ENCODE peak calls at places on chromosomes 2 and 18, in seven cellular contexts. One of them, this sample, is unnamed.
A peak's percentile ranks its signal among the peaks of the same experiment; 100 is the strongest.

GRCh38 chr2:148603562-148603920 is 41.0 kb upstream of the EPC2 start:
- DNase-seq in K562: no peak
- DNase-seq in Panc1: no peak
- DNase-seq in MG63: no peak
- DNase-seq in esophagus muscularis mucosa: no peak
- DNase-seq in tibial artery: no peak
- DNase-seq in sigmoid colon: no peak
- DNase-seq in this sample: no peak

GRCh38 chr2:153595939-153596338 is 117.4 kb upstream of the RPRM start:
- DNase-seq in K562: no peak
- DNase-seq in Panc1: peak; percentile 2
- DNase-seq in MG63: peak; percentile 34
- DNase-seq in esophagus muscularis mucosa: no peak
- DNase-seq in tibial artery: no peak
- DNase-seq in sigmoid colon: no peak
- DNase-seq in this sample: no peak

GRCh38 chr2:237627463-237628321 is at the start of gene LRRFIP1:
- DNase-seq in K562: no peak
- DNase-seq in Panc1: no peak
- DNase-seq in MG63: peak; percentile 39
- DNase-seq in esophagus muscularis mucosa: no peak
- DNase-seq in tibial artery: no peak
- DNase-seq in sigmoid colon: peak; percentile 72
- DNase-seq in this sample: no peak

GRCh38 chr18:32470136-32470712 is 458 bp downstream of the GAREM1 start:
- DNase-seq in K562: peak; percentile 17
- DNase-seq in Panc1: no peak
- DNase-seq in MG63: peak; percentile 25
- DNase-seq in esophagus muscularis mucosa: no peak
- DNase-seq in tibial artery: peak; percentile 32
- DNase-seq in sigmoid colon: peak; percentile 79
- DNase-seq in this sample: no peak

GRCh38 chr2:219630770-219631405 is 3.5 kb downstream of the SLC4A3 start:
- DNase-seq in K562: no peak
- DNase-seq in Panc1: no peak
- DNase-seq in MG63: no peak
- DNase-seq in esophagus muscularis mucosa: no peak
- DNase-seq in tibial artery: no peak
- DNase-seq in sigmoid colon: peak; percentile 61
- DNase-seq in this sample: no peak

GRCh38 chr18:79942786-79943607 is 8.5 kb downstream of the SLC66A2 start:
- DNase-seq in K562: peak; percentile 16
- DNase-seq in Panc1: no peak
- DNase-seq in MG63: no peak
- DNase-seq in esophagus muscularis mucosa: no peak
- DNase-seq in tibial artery: no peak
- DNase-seq in sigmoid colon: peak; percentile 52
- DNase-seq in this sample: no peak

GRCh38 chr2:8481463-8482009 is 200.3 kb upstream of the ID2 start:
- DNase-seq in K562: no peak
- DNase-seq in Panc1: no peak
- DNase-seq in MG63: no peak
- DNase-seq in esophagus muscularis mucosa: no peak
- DNase-seq in tibial artery: no peak
- DNase-seq in sigmoid colon: no peak
- DNase-seq in this sample: no peak

GRCh38 chr2:198874502-198874858 is 583.3 kb downstream of the SATB2 start:
- DNase-seq in K562: no peak
- DNase-seq in Panc1: no peak
- DNase-seq in MG63: no peak
- DNase-seq in esophagus muscularis mucosa: no peak
- DNase-seq in tibial artery: no peak
- DNase-seq in sigmoid colon: no peak
- DNase-seq in this sample: no peak

GRCh38 chr2:160582481-160583161 is 89.0 kb upstream of the RBMS1 start:
- DNase-seq in K562: no peak
- DNase-seq in Panc1: no peak
- DNase-seq in MG63: peak; percentile 47
- DNase-seq in esophagus muscularis mucosa: no peak
- DNase-seq in tibial artery: no peak
- DNase-seq in sigmoid colon: no peak
- DNase-seq in this sample: peak; percentile 40

GRCh38 chr2:8565399-8566154 is 116.3 kb upstream of the ID2 start:
- DNase-seq in K562: no peak
- DNase-seq in Panc1: no peak
- DNase-seq in MG63: no peak
- DNase-seq in esophagus muscularis mucosa: no peak
- DNase-seq in tibial artery: no peak
- DNase-seq in sigmoid colon: peak; percentile 37
- DNase-seq in this sample: no peak

GRCh38 chr18:49898421-49898820 is 85.1 kb upstream of the ACAA2 start:
- DNase-seq in K562: peak; percentile 64
- DNase-seq in Panc1: no peak
- DNase-seq in MG63: peak; percentile 30
- DNase-seq in esophagus muscularis mucosa: no peak
- DNase-seq in tibial artery: peak; percentile 36
- DNase-seq in sigmoid colon: no peak
- DNase-seq in this sample: peak; percentile 30

GRCh38 chr18:11668441-11669169 is 20.5 kb upstream of the GNAL start:
- DNase-seq in K562: no peak
- DNase-seq in Panc1: no peak
- DNase-seq in MG63: no peak
- DNase-seq in esophagus muscularis mucosa: no peak
- DNase-seq in tibial artery: no peak
- DNase-seq in sigmoid colon: no peak
- DNase-seq in this sample: no peak

GRCh38 chr18:23067236-23067635 is 68.0 kb upstream of the CABLES1 start:
- DNase-seq in K562: no peak
- DNase-seq in Panc1: no peak
- DNase-seq in MG63: peak; percentile 26
- DNase-seq in esophagus muscularis mucosa: no peak
- DNase-seq in tibial artery: no peak
- DNase-seq in sigmoid colon: no peak
- DNase-seq in this sample: no peak

GRCh38 chr2:102297891-102298290 is 13.5 kb upstream of the IL1RL1 start:
- DNase-seq in K562: no peak
- DNase-seq in Panc1: no peak
- DNase-seq in MG63: no peak
- DNase-seq in esophagus muscularis mucosa: no peak
- DNase-seq in tibial artery: no peak
- DNase-seq in sigmoid colon: no peak
- DNase-seq in this sample: no peak

GRCh38 chr2:190043441-190043840 is 19.1 kb downstream of the MSTN start:
- DNase-seq in K562: no peak
- DNase-seq in Panc1: no peak
- DNase-seq in MG63: no peak
- DNase-seq in esophagus muscularis mucosa: no peak
- DNase-seq in tibial artery: no peak
- DNase-seq in sigmoid colon: no peak
- DNase-seq in this sample: no peak

GRCh38 chr2:4190548-4190947 is 487.2 kb downstream of the DCDC2C start:
- DNase-seq in K562: no peak
- DNase-seq in Panc1: no peak
- DNase-seq in MG63: no peak
- DNase-seq in esophagus muscularis mucosa: no peak
- DNase-seq in tibial artery: no peak
- DNase-seq in sigmoid colon: no peak
- DNase-seq in this sample: no peak

GRCh38 chr2:11822746-11823411 is 76.4 kb downstream of the LPIN1 start:
- DNase-seq in K562: no peak
- DNase-seq in Panc1: no peak
- DNase-seq in MG63: no peak
- DNase-seq in esophagus muscularis mucosa: no peak
- DNase-seq in tibial artery: no peak
- DNase-seq in sigmoid colon: no peak
- DNase-seq in this sample: no peak

GRCh38 chr2:16908671-16909070 is 243.0 kb upstream of the CYRIA start:
- DNase-seq in K562: no peak
- DNase-seq in Panc1: no peak
- DNase-seq in MG63: no peak
- DNase-seq in esophagus muscularis mucosa: no peak
- DNase-seq in tibial artery: no peak
- DNase-seq in sigmoid colon: no peak
- DNase-seq in this sample: no peak

GRCh38 chr2:178448968-178449661 is 1.9 kb downstream of the PRKRA start:
- DNase-seq in K562: no peak
- DNase-seq in Panc1: no peak
- DNase-seq in MG63: no peak
- DNase-seq in esophagus muscularis mucosa: no peak
- DNase-seq in tibial artery: no peak
- DNase-seq in sigmoid colon: no peak
- DNase-seq in this sample: no peak
- H3K4me3 ChIP-seq in K562: peak overlapping the region; percentile 90
- H3K4me3 ChIP-seq in Panc1: no peak overlapping the region
- H3K4me3 ChIP-seq in MG63: peak overlapping the region; percentile 99
- H3K4me3 ChIP-seq in esophagus muscularis mucosa: peak overlapping the region; percentile 83
- H3K4me3 ChIP-seq in tibial artery: peak overlapping the region; percentile 94
- H3K4me3 ChIP-seq in sigmoid colon: no peak overlapping the region
- H3K4me3 ChIP-seq in this sample: peak overlapping the region; percentile 83

GRCh38 chr2:202037086-202037485 is 3.4 kb downstream of the FZD7 start:
- DNase-seq in K562: no peak
- DNase-seq in Panc1: no peak
- DNase-seq in MG63: no peak
- DNase-seq in esophagus muscularis mucosa: no peak
- DNase-seq in tibial artery: no peak
- DNase-seq in sigmoid colon: peak; percentile 77
- DNase-seq in this sample: no peak

GRCh38 chr2:202035089-202035940 is 1.7 kb downstream of the FZD7 start:
- DNase-seq in K562: no peak
- DNase-seq in Panc1: no peak
- DNase-seq in MG63: peak; percentile 65
- DNase-seq in esophagus muscularis mucosa: no peak
- DNase-seq in tibial artery: peak; percentile 71
- DNase-seq in sigmoid colon: peak; percentile 91
- DNase-seq in this sample: no peak

GRCh38 chr2:202034249-202035088 is 814 bp downstream of the FZD7 start:
- DNase-seq in K562: peak; percentile 30
- DNase-seq in Panc1: no peak
- DNase-seq in MG63: peak; percentile 48
- DNase-seq in esophagus muscularis mucosa: no peak
- DNase-seq in tibial artery: peak; percentile 27
- DNase-seq in sigmoid colon: peak; percentile 69
- DNase-seq in this sample: no peak

GRCh38 chr2:202036601-202037037 is 3.0 kb downstream of the FZD7 start:
- DNase-seq in K562: peak; percentile 12
- DNase-seq in Panc1: no peak
- DNase-seq in MG63: peak; percentile 52
- DNase-seq in esophagus muscularis mucosa: no peak
- DNase-seq in tibial artery: no peak
- DNase-seq in sigmoid colon: peak; percentile 75
- DNase-seq in this sample: no peak

DNA sequence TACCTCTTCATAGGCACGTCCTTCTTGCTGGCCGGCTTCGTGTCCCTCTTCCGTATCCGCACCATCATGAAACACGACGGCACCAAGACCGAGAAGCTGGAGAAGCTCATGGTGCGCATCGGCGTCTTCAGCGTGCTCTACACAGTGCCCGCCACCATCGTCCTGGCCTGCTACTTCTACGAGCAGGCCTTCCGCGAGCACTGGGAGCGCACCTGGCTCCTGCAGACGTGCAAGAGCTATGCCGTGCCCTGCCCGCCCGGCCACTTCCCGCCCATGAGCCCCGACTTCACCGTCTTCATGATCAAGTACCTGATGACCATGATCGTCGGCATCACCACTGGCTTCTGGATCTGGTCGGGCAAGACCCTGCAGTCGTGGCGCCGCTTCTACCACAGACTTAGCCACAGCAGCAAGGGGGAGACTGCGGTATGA is 2.3 kb downstream of the FZD7 start:
- DNase-seq in K562: no peak
- DNase-seq in Panc1: no peak
- DNase-seq in MG63: peak; percentile 3
- DNase-seq in esophagus muscularis mucosa: no peak
- DNase-seq in tibial artery: peak; percentile 21
- DNase-seq in sigmoid colon: peak; percentile 77
- DNase-seq in this sample: no peak
- H3K4me3 ChIP-seq in K562: no peak overlapping the region
- H3K4me3 ChIP-seq in Panc1: no peak overlapping the region
- H3K4me3 ChIP-seq in MG63: peak overlapping the region; percentile 61
- H3K4me3 ChIP-seq in esophagus muscularis mucosa: peak overlapping the region; percentile 70
- H3K4me3 ChIP-seq in tibial artery: peak overlapping the region; percentile 81
- H3K4me3 ChIP-seq in sigmoid colon: peak overlapping the region; percentile 84
- H3K4me3 ChIP-seq in this sample: peak overlapping the region; percentile 69

DNA sequence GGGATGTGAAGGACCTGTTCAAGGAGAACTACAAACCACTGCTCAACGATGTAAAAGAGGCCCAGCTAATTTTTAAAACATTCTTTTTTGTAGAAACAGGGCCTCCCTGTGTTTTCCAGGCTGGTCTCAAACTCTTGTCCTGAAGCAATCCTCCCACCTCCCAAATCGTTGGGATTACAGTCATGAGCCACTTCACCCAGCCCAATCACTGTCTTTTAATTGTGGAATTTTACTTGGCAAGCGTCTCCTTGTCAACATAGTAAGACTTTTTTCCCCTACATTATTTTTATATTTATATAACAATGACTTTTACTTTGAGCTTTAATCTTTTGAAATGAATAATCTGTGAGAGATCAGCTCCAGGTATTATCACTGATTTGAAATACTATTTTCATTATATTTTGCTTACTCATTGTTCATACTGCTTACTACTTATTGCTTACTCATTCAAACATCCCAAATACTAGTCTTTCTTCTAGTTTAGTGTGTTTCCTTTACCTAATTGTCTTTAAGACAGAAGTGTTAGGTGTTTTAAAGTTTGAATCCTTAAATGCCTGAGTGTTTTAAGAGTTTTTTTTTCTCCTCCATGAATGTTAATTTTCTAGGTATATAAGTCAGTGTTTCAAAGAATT is 48.9 kb downstream of the PTPN4 start:
- DNase-seq in K562: no peak
- DNase-seq in Panc1: no peak
- DNase-seq in MG63: peak; percentile 6
- DNase-seq in esophagus muscularis mucosa: no peak
- DNase-seq in tibial artery: no peak
- DNase-seq in sigmoid colon: no peak
- DNase-seq in this sample: no peak
- H3K4me3 ChIP-seq in K562: no peak overlapping the region
- H3K4me3 ChIP-seq in Panc1: no peak overlapping the region
- H3K4me3 ChIP-seq in MG63: no peak overlapping the region
- H3K4me3 ChIP-seq in esophagus muscularis mucosa: no peak overlapping the region
- H3K4me3 ChIP-seq in tibial artery: no peak overlapping the region
- H3K4me3 ChIP-seq in sigmoid colon: no peak overlapping the region
- H3K4me3 ChIP-seq in this sample: no peak overlapping the region

GRCh38 chr2:36569267-36569860 is 28.6 kb downstream of the FEZ2 start:
- DNase-seq in K562: no peak
- DNase-seq in Panc1: no peak
- DNase-seq in MG63: no peak
- DNase-seq in esophagus muscularis mucosa: no peak
- DNase-seq in tibial artery: no peak
- DNase-seq in sigmoid colon: no peak
- DNase-seq in this sample: no peak
- H3K4me3 ChIP-seq in K562: no peak overlapping the region
- H3K4me3 ChIP-seq in Panc1: peak overlapping the region; percentile 35
- H3K4me3 ChIP-seq in MG63: peak overlapping the region; percentile 25
- H3K4me3 ChIP-seq in esophagus muscularis mucosa: no peak overlapping the region
- H3K4me3 ChIP-seq in tibial artery: no peak overlapping the region
- H3K4me3 ChIP-seq in sigmoid colon: no peak overlapping the region
- H3K4me3 ChIP-seq in this sample: no peak overlapping the region

This sample was measured in skeletal muscle cell.